ENCODE peak calls at places on chromosomes 5 and 9, in five cellular contexts. O is PC-3; W is psoas muscle; X is CD4-positive, alpha-beta memory T cell; M is A673. A is an unnamed sample.

GRCh38 chr5:127564002-127564769 is 46.7 kb downstream of the PRRC1 start:
- DNase-seq in X (peak), M (peak), W (no peak), O (peak), A (no peak)

GRCh38 chr5:112914584-112914983 is 7.4 kb downstream of the REEP5 start:
- DNase-seq in X (no peak), O (no peak), W (no peak), M (no peak), A (no peak)

GRCh38 chr9:613771-614347 is 227.6 kb upstream of the DMRT1 start:
- DNase-seq in M (peak), X (peak), O (peak), W (peak), A (peak)

GRCh38 chr9:38052147-38052546 is 16.9 kb downstream of the SHB start:
- DNase-seq in M (no peak), W (no peak), X (no peak), O (no peak), A (no peak)

GRCh38 chr5:154567155-154567554 is 89.1 kb upstream of the HAND1 start:
- DNase-seq in M (no peak), W (no peak), X (no peak), O (no peak), A (no peak)

GRCh38 chr9:135970128-135970815 is 9.1 kb upstream of the UBAC1 start:
- DNase-seq in W (no peak), O (no peak), X (no peak), M (peak), A (no peak)

GRCh38 chr9:38346811-38347735 is 45.4 kb upstream of the ALDH1B1 start:
- DNase-seq in M (peak), X (no peak), W (no peak), O (no peak), A (no peak)

GRCh38 chr9:5499889-5500398 is 10.4 kb upstream of the PDCD1LG2 start:
- DNase-seq in W (no peak), X (no peak), M (peak), O (peak), A (no peak)

GRCh38 chr5:38680094-38680765 is 123.8 kb upstream of the LIFR start:
- DNase-seq in O (no peak), X (no peak), W (no peak), M (no peak), A (no peak)

GRCh38 chr5:146765089-146765832 is 113.3 kb downstream of the PPP2R2B start:
- DNase-seq in O (no peak), M (no peak), W (no peak), X (no peak), A (no peak)

GRCh38 chr5:32836176-32836575 is 125.1 kb downstream of the NPR3 start:
- DNase-seq in M (no peak), O (no peak), X (no peak), W (no peak), A (no peak)

GRCh38 chr5:147822686-147823491 is 8.6 kb downstream of the SPINK1 start:
- DNase-seq in M (peak), O (peak), X (peak), W (no peak), A (no peak)

GRCh38 chr5:174925586-174925985 is 201.2 kb downstream of the MSX2 start:
- DNase-seq in X (no peak), O (no peak), W (no peak), M (no peak), A (no peak)

DNA sequence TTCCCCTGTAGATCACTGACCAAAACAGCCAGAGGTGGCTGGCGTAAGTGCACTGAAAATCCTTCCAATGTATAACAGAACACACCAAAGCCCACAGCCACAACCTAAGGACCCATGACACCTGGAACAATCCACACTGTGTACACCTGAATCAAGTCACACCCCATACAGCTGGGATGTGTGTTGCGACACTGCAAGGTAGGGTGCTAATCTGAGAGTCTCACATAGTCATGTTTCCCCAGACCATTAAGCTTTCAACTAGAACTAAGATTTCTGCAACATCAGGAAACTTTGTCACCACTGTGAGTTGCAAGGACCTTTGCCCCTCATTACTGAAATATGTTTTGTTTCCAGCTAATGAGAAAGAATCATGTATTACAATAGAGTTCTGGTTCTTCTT is 59.4 kb downstream of the MED27 start:
- DNase-seq in X (no peak), M (no peak), O (no peak), W (no peak), A (no peak)
- H3K27ac ChIP-seq in X (no peak), M (no peak), O (no peak), W (no peak), A (no peak)

DNA sequence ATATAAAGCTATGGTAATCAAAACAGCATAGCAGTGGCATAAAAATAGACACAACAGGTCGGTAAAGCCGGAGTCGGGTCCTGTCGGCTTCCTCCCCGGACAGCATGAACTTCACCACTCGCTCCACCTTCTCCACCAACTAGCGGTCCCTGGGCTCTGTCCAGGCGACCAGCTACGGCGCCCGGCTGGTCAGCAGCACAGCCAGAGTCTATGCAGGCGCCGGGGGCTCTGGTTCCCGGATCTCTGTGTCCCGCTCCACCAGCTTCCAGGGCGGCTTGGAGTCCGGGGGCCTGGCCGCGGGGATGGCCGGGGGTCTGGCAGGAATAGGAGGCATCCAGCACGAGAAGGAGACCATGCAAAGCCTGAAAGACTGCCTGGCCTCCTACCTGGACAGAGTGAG is 124.0 kb downstream of the CSNK1G3 start:
- DNase-seq in W (no peak), X (no peak), M (no peak), O (no peak), A (no peak)
- H3K27ac ChIP-seq in W (no peak), X (no peak), M (no peak), O (no peak), A (no peak)

GRCh38 chr9:90001756-90002155 is 396.9 kb downstream of the GADD45G start:
- DNase-seq in X (no peak), M (no peak), O (no peak), W (no peak), A (no peak)
- H3K27ac ChIP-seq in X (no peak), M (no peak), O (no peak), W (peak), A (peak)

GRCh38 chr9:69186841-69187611 is 12.9 kb downstream of the TJP2 start:
- DNase-seq in W (no peak), M (no peak), O (peak), X (no peak), A (no peak)
- H3K27ac ChIP-seq in W (peak), M (no peak), O (peak), X (no peak), A (peak)

GRCh38 chr9:90894956-90895687 is 93.5 kb downstream of the SYK start:
- DNase-seq in O (peak), W (no peak), X (no peak), M (peak), A (no peak)
- H3K27ac ChIP-seq in O (no peak), W (no peak), X (no peak), M (no peak), A (no peak)

DNA sequence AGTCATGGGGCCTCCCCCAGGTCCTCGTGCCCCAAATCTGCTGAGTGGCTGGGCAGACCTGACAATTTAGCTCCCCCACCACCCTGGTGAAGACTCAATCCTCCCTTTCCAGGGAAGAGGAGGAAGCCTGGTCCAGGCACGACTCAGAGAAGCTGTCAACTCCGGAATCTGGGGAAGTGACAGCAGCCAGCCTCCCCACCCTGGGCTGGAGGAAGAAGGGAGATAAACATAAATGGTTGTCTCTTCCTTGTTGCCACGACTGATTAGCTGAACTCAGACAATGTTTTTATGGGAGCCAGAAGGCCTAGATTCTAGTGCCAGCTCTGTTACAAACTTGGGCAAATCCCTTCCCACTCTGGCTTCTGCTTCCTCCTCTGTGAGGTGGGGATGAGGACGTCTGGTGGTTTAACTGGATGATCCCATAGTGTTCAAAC is 15.4 kb downstream of the CCDC69 start:
- DNase-seq in O (no peak), X (no peak), M (no peak), W (no peak), A (no peak)
- H3K27ac ChIP-seq in O (no peak), X (no peak), M (no peak), W (peak), A (no peak)